ENCODE peak calls at places on chromosomes 13 and 19, in seven cellular contexts. T, U, S, E, I, L and P are unnamed samples.

GRCh38 chr19:40279761-40280607 is 5.2 kb downstream of the AKT2 start:
- DNase-seq in T (no peak), U (no peak), S (no peak), E (no peak), I (peak), L (no peak), P (no peak)

GRCh38 chr19:8607386-8607785 is 3.1 kb downstream of the ADAMTS10 start:
- DNase-seq in T (no peak), U (no peak), S (peak), E (no peak), I (peak), L (no peak), P (no peak)

GRCh38 chr19:30593358-30593757 is 221.2 kb downstream of the ZNF536 start:
- DNase-seq in T (peak), U (no peak), S (peak), E (no peak), I (no peak), L (no peak), P (no peak)

GRCh38 chr19:46349311-46349993 is 2.6 kb downstream of the PPP5C start:
- DNase-seq in T (no peak), U (no peak), S (no peak), E (no peak), I (no peak), L (no peak), P (no peak)

GRCh38 chr13:79711631-79712030 is 230.7 kb downstream of the NDFIP2 start:
- DNase-seq in T (no peak), U (no peak), S (no peak), E (no peak), I (peak), L (no peak), P (no peak)

GRCh38 chr19:29216021-29216420 is 3.1 kb upstream of the UQCRFS1 start:
- DNase-seq in T (no peak), U (no peak), S (no peak), E (no peak), I (no peak), L (no peak), P (no peak)

GRCh38 chr19:29630661-29631060 is 24.6 kb downstream of the POP4 start:
- DNase-seq in T (no peak), U (no peak), S (no peak), E (no peak), I (no peak), L (no peak), P (no peak)

GRCh38 chr19:46898731-46899130 is 37.9 kb downstream of the ARHGAP35 start:
- DNase-seq in T (no peak), U (no peak), S (no peak), E (peak), I (peak), L (no peak), P (no peak)

GRCh38 chr13:45564108-45564507 is 51.4 kb downstream of the ERICH6B start:
- DNase-seq in T (no peak), U (no peak), S (no peak), E (peak), I (peak), L (no peak), P (no peak)

GRCh38 chr19:16830679-16831078 is 1.5 kb downstream of the SIN3B start:
- DNase-seq in T (no peak), U (no peak), S (no peak), E (no peak), I (peak), L (no peak), P (no peak)

GRCh38 chr19:2227415-2228156 is 8.5 kb downstream of the PLEKHJ1 start:
- DNase-seq in T (peak), U (no peak), S (no peak), E (no peak), I (no peak), L (peak), P (no peak)

GRCh38 chr13:48636550-48636949 is 17.2 kb upstream of the CYSLTR2 start:
- DNase-seq in T (no peak), U (no peak), S (no peak), E (no peak), I (peak), L (no peak), P (no peak)

GRCh38 chr13:95296326-95296939 is 4.8 kb downstream of the ABCC4 start:
- DNase-seq in T (peak), U (peak), S (no peak), E (no peak), I (no peak), L (no peak), P (no peak)

GRCh38 chr19:9407827-9408226 is 27.5 kb downstream of the ZNF266 start:
- DNase-seq in T (no peak), U (no peak), S (no peak), E (no peak), I (no peak), L (no peak), P (no peak)

GRCh38 chr19:7505288-7505681 is 10.6 kb upstream of the ZNF358 start:
- DNase-seq in T (peak), U (no peak), S (no peak), E (no peak), I (no peak), L (no peak), P (no peak)

GRCh38 chr19:16400911-16401675 is 70.7 kb downstream of the EPS15L1 start:
- DNase-seq in T (no peak), U (no peak), S (peak), E (no peak), I (peak), L (no peak), P (no peak)

GRCh38 chr13:112941349-112941748 is 27.7 kb upstream of the MCF2L start:
- DNase-seq in T (no peak), U (no peak), S (no peak), E (no peak), I (no peak), L (no peak), P (no peak)

GRCh38 chr13:114099191-114099590 is 33.2 kb downstream of the RASA3 start:
- DNase-seq in T (peak), U (peak), S (peak), E (peak), I (peak), L (no peak), P (peak)

GRCh38 chr13:24063281-24063851 is 97.2 kb upstream of the SPATA13 start:
- DNase-seq in T (no peak), U (no peak), S (no peak), E (no peak), I (peak), L (no peak), P (no peak)

GRCh38 chr13:26503826-26504594 is 53.5 kb upstream of the WASF3 start:
- DNase-seq in T (no peak), U (no peak), S (no peak), E (no peak), I (peak), L (no peak), P (no peak)

GRCh38 chr13:28499579-28499978 is 4.7 kb upstream of the FLT1 start:
- DNase-seq in T (no peak), U (no peak), S (no peak), E (no peak), I (peak), L (no peak), P (peak)

GRCh38 chr19:7004313-7004931 is 16.8 kb downstream of the MBD3L2B start:
- DNase-seq in T (no peak), U (no peak), S (no peak), E (no peak), I (peak), L (no peak), P (no peak)

GRCh38 chr19:15123900-15124299 is 16.7 kb downstream of the SYDE1 start:
- DNase-seq in T (peak), U (peak), S (no peak), E (no peak), I (no peak), L (no peak), P (no peak)
- H3K4me3 ChIP-seq in T (peak), U (peak), S (no peak), E (no peak), I (no peak), L (peak), P (no peak)

GRCh38 chr19:3682741-3683404 is 17.4 kb downstream of the PIP5K1C start:
- DNase-seq in T (no peak), U (no peak), S (no peak), E (no peak), I (peak), L (no peak), P (no peak)

GRCh38 chr19:3687393-3687773 is 12.9 kb downstream of the PIP5K1C start:
- DNase-seq in T (no peak), U (no peak), S (no peak), E (no peak), I (no peak), L (no peak), P (no peak)

GRCh38 chr19:3683866-3684816 is 16.1 kb downstream of the PIP5K1C start:
- DNase-seq in T (no peak), U (no peak), S (no peak), E (no peak), I (peak), L (no peak), P (no peak)

GRCh38 chr19:3683405-3683865 is 16.8 kb downstream of the PIP5K1C start:
- DNase-seq in T (no peak), U (no peak), S (no peak), E (no peak), I (peak), L (no peak), P (no peak)

GRCh38 chr19:3684817-3685410 is 15.4 kb downstream of the PIP5K1C start:
- DNase-seq in T (no peak), U (no peak), S (no peak), E (no peak), I (no peak), L (no peak), P (no peak)
- TF ChIP-seq CTCF in T (no peak), U (no peak), S (no peak), E (no peak), I (no peak), L (no peak), P (no peak)

GRCh38 chr19:1146858-1147780 is 26.9 kb downstream of the SBNO2 start:
- DNase-seq in T (no peak), U (no peak), S (no peak), E (no peak), I (no peak), L (no peak), P (no peak)
- H3K4me3 ChIP-seq in T (no peak), U (no peak), S (no peak), E (no peak), I (no peak), L (no peak), P (no peak)

DNA sequence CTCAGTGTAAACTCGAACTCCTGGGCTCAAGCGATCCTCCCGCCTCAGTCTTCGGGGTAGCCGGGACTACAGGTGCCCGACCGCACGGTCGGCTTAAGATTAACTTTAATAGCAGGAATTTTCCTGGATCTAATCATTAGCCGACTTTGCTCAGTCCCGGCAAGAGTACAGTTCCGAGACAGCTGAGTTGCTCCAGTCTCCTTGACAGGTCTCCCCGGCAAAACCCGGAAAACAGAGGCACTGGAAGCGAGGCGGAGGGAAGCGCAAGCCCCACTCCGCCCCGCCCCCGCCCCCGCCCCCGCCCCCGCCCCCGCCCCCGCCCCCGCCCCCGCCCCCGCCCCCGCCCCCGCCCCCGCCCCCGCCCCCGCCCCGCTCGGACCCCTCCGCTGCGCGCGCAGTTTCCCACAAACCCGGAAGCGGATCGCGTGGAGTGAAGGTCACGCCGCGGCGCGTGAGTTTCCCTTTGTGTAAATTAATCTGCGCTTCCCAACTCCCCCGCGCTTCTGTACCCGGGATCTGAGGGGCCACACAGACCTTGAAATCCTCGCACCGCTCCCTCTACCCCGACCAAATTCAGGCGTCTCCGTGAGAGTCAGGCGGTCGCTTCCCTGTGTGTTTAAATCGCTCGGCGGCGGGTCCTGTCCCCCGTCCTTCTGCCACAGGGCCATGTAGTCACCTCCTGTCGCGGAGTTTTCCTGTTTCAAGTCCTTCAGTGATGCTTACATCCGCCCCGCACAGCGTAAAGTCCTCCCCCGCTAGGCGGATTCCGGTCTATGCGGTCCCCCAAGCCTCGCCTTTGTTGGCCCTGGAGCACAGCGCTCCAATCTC is at the start of gene ZNF480:
- DNase-seq in T (peak), U (peak), S (peak), E (peak), I (peak), L (peak), P (peak)
- TF ChIP-seq CTCF in T (no peak), U (no peak), S (no peak), E (peak), I (no peak), L (peak), P (peak)

DNA sequence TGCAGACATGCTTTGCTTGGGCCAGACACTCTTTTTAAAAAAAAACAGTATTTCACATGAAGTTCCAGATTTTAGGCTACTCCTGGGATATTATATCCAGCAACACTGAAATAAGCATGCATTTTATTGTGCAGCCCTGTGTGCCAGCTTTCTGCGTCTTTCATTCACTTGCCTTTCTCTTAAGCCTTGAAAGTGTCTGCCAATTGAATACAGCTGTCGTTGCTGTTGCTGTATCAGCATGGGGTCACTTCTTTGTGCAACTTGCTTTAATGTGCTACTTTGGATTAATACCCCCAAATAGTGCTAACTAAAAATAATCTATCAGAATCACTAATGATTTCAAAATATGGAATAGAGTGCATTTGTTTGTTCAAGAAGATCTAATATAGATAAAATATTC is 657.8 kb downstream of the SLITRK6 start:
- DNase-seq in T (no peak), U (no peak), S (no peak), E (no peak), I (no peak), L (no peak), P (no peak)
- H3K4me3 ChIP-seq in T (no peak), U (no peak), S (no peak), E (no peak), I (no peak), L (no peak), P (no peak)